ENCODE peak calls at places on chromosome 22, in ten cellular contexts. One of them, this sample, is unnamed.

GRCh38 chr22:38758276-38758945 is 2.6 kb upstream of the SUN2 start:
- DNase-seq in fibroblast of villous mesenchyme: no peak
- DNase-seq in right lobe of liver: no peak
- DNase-seq in PC-9: no peak
- DNase-seq in IMR-90: no peak
- DNase-seq in body of pancreas: no peak
- DNase-seq in fibroblast of pulmonary artery: no peak
- DNase-seq in A673: no peak
- DNase-seq in lower lobe of right lung: no peak
- DNase-seq in dorsolateral prefrontal cortex: no peak
- DNase-seq in this sample: no peak

GRCh38 chr22:28589102-28589501 is 90.5 kb downstream of the TTC28 start:
- DNase-seq in fibroblast of villous mesenchyme: no peak
- DNase-seq in right lobe of liver: no peak
- DNase-seq in PC-9: no peak
- DNase-seq in IMR-90: no peak
- DNase-seq in body of pancreas: no peak
- DNase-seq in fibroblast of pulmonary artery: no peak
- DNase-seq in A673: no peak
- DNase-seq in lower lobe of right lung: no peak
- DNase-seq in dorsolateral prefrontal cortex: no peak
- DNase-seq in this sample: no peak

GRCh38 chr22:40329021-40329456 is 17.3 kb upstream of the ADSL start:
- DNase-seq in fibroblast of villous mesenchyme: no peak
- DNase-seq in right lobe of liver: no peak
- DNase-seq in PC-9: no peak
- DNase-seq in IMR-90: no peak
- DNase-seq in body of pancreas: no peak
- DNase-seq in fibroblast of pulmonary artery: no peak
- DNase-seq in A673: no peak
- DNase-seq in lower lobe of right lung: no peak
- DNase-seq in dorsolateral prefrontal cortex: no peak
- DNase-seq in this sample: no peak

GRCh38 chr22:45867906-45868555 is 108.9 kb downstream of the WNT7B start:
- DNase-seq in fibroblast of villous mesenchyme: no peak
- DNase-seq in right lobe of liver: no peak
- DNase-seq in PC-9: no peak
- DNase-seq in IMR-90: no peak
- DNase-seq in body of pancreas: no peak
- DNase-seq in fibroblast of pulmonary artery: no peak
- DNase-seq in A673: no peak
- DNase-seq in lower lobe of right lung: no peak
- DNase-seq in dorsolateral prefrontal cortex: no peak
- DNase-seq in this sample: no peak

GRCh38 chr22:47090591-47091240 is 328.3 kb downstream of the TBC1D22A start:
- DNase-seq in fibroblast of villous mesenchyme: peak
- DNase-seq in right lobe of liver: no peak
- DNase-seq in PC-9: peak
- DNase-seq in IMR-90: peak
- DNase-seq in body of pancreas: no peak
- DNase-seq in fibroblast of pulmonary artery: peak
- DNase-seq in A673: peak
- DNase-seq in lower lobe of right lung: no peak
- DNase-seq in dorsolateral prefrontal cortex: no peak
- DNase-seq in this sample: peak

GRCh38 chr22:49657275-49657973 is 170.2 kb downstream of the BRD1 start:
- DNase-seq in fibroblast of villous mesenchyme: no peak
- DNase-seq in right lobe of liver: peak
- DNase-seq in PC-9: no peak
- DNase-seq in IMR-90: no peak
- DNase-seq in body of pancreas: peak
- DNase-seq in fibroblast of pulmonary artery: no peak
- DNase-seq in A673: no peak
- DNase-seq in lower lobe of right lung: peak
- DNase-seq in dorsolateral prefrontal cortex: no peak
- DNase-seq in this sample: no peak

GRCh38 chr22:19851291-19852176 is 3.1 kb downstream of the GNB1L start:
- DNase-seq in fibroblast of villous mesenchyme: no peak
- DNase-seq in right lobe of liver: no peak
- DNase-seq in PC-9: no peak
- DNase-seq in IMR-90: no peak
- DNase-seq in body of pancreas: no peak
- DNase-seq in fibroblast of pulmonary artery: no peak
- DNase-seq in A673: no peak
- DNase-seq in lower lobe of right lung: peak
- DNase-seq in dorsolateral prefrontal cortex: no peak
- DNase-seq in this sample: no peak

GRCh38 chr22:19962909-19963806 is 21.5 kb upstream of the TXNRD2 start:
- DNase-seq in fibroblast of villous mesenchyme: peak
- DNase-seq in right lobe of liver: peak
- DNase-seq in PC-9: peak
- DNase-seq in IMR-90: peak
- DNase-seq in body of pancreas: peak
- DNase-seq in fibroblast of pulmonary artery: peak
- DNase-seq in A673: no peak
- DNase-seq in lower lobe of right lung: peak
- DNase-seq in dorsolateral prefrontal cortex: no peak
- DNase-seq in this sample: no peak

DNA sequence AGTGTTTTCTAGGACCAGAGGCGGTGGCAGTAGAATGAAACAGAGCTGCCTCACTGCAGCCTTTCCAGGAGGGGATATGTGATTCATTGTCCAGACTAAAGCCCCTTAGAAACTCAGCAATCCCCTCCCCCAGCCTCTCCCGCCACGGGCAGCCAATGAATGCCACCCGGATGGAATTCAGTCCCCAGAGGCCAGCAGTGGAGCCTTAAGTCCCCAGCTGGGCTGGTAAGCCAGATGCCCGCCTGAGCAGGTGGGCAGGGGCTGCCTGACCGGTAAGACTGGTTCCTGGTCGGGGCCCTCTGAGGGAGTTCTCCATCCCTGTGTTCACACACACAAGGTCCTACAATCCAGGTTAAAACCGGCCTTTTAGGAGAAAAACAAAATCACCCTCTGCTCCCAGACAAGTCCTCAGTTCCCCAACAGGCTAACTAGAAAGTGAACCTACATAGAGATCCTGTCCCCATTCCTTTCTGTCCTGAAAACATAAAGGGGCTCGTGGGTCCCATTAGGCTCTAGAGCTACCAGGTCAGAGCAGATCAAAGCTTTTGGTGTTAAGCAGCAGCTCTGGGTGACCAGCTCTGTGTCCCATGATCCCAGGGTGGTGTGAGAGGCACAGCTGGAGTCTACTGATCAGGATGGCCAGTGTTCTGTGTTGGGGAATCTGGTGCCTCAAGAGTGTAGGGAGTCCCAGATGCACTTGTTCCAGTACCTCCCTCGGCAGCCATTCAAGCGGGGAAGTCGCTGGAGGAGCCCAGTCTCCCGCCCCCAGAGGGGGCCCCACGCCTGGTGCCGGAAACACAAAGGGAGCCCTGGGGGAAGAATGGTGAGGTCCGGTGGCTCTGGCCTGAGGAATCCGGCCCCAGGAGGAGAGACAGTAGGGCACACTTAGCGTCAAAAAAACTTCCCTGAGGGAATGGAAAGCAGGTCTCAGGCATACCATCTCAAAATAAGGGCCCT is 2.6 kb downstream of the PATZ1 start:
- DNase-seq in fibroblast of villous mesenchyme: peak
- DNase-seq in right lobe of liver: peak
- DNase-seq in PC-9: peak
- DNase-seq in IMR-90: peak
- DNase-seq in body of pancreas: peak
- DNase-seq in fibroblast of pulmonary artery: peak
- DNase-seq in A673: peak
- DNase-seq in lower lobe of right lung: peak
- DNase-seq in dorsolateral prefrontal cortex: peak
- DNase-seq in this sample: peak
- H3K4me3 ChIP-seq in fibroblast of villous mesenchyme: peak
- H3K4me3 ChIP-seq in right lobe of liver: peak
- H3K4me3 ChIP-seq in PC-9: peak
- H3K4me3 ChIP-seq in IMR-90: peak
- H3K4me3 ChIP-seq in body of pancreas: no peak
- H3K4me3 ChIP-seq in fibroblast of pulmonary artery: peak
- H3K4me3 ChIP-seq in A673: peak
- H3K4me3 ChIP-seq in lower lobe of right lung: peak
- H3K4me3 ChIP-seq in dorsolateral prefrontal cortex: peak
- H3K4me3 ChIP-seq in this sample: peak

GRCh38 chr22:35230417-35230816 is 26.9 kb upstream of the HMGXB4 start:
- DNase-seq in fibroblast of villous mesenchyme: no peak
- DNase-seq in right lobe of liver: no peak
- DNase-seq in PC-9: no peak
- DNase-seq in IMR-90: no peak
- DNase-seq in body of pancreas: no peak
- DNase-seq in fibroblast of pulmonary artery: no peak
- DNase-seq in A673: no peak
- DNase-seq in lower lobe of right lung: no peak
- DNase-seq in dorsolateral prefrontal cortex: no peak
- DNase-seq in this sample: no peak

GRCh38 chr22:35227248-35227647 is 30.0 kb upstream of the HMGXB4 start:
- DNase-seq in fibroblast of villous mesenchyme: no peak
- DNase-seq in right lobe of liver: no peak
- DNase-seq in PC-9: no peak
- DNase-seq in IMR-90: no peak
- DNase-seq in body of pancreas: no peak
- DNase-seq in fibroblast of pulmonary artery: no peak
- DNase-seq in A673: no peak
- DNase-seq in lower lobe of right lung: no peak
- DNase-seq in dorsolateral prefrontal cortex: no peak
- DNase-seq in this sample: no peak

GRCh38 chr22:35231585-35232084 is 25.7 kb upstream of the HMGXB4 start:
- DNase-seq in fibroblast of villous mesenchyme: peak
- DNase-seq in right lobe of liver: peak
- DNase-seq in PC-9: peak
- DNase-seq in IMR-90: peak
- DNase-seq in body of pancreas: peak
- DNase-seq in fibroblast of pulmonary artery: peak
- DNase-seq in A673: peak
- DNase-seq in lower lobe of right lung: peak
- DNase-seq in dorsolateral prefrontal cortex: peak
- DNase-seq in this sample: peak

GRCh38 chr22:35230839-35231584 is 26.3 kb upstream of the HMGXB4 start:
- DNase-seq in fibroblast of villous mesenchyme: no peak
- DNase-seq in right lobe of liver: no peak
- DNase-seq in PC-9: peak
- DNase-seq in IMR-90: no peak
- DNase-seq in body of pancreas: no peak
- DNase-seq in fibroblast of pulmonary artery: no peak
- DNase-seq in A673: peak
- DNase-seq in lower lobe of right lung: no peak
- DNase-seq in dorsolateral prefrontal cortex: no peak
- DNase-seq in this sample: no peak

DNA sequence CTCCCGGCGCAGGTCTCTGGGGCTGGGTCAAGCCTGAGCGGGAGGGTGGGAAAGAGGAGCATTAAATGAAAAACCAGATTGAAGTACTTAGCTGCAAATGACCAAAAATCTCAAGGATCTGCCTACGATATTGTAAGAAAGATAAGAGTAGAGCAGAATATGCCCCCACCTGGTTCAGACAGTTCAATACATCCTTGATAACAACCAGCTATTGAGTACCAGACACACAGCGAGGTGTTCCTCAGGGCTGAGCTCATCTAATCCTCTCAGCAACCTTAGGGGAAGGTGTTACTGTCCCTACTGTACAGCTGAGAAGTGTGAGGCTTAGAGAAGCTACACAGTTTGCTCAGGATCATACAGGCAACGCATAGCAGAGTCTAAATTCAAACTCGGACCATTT is 27.4 kb upstream of the HMGXB4 start:
- DNase-seq in fibroblast of villous mesenchyme: no peak
- DNase-seq in right lobe of liver: no peak
- DNase-seq in PC-9: no peak
- DNase-seq in IMR-90: no peak
- DNase-seq in body of pancreas: no peak
- DNase-seq in fibroblast of pulmonary artery: no peak
- DNase-seq in A673: no peak
- DNase-seq in lower lobe of right lung: no peak
- DNase-seq in dorsolateral prefrontal cortex: no peak
- DNase-seq in this sample: no peak
- TF ChIP-seq CTCF in fibroblast of villous mesenchyme: no peak
- TF ChIP-seq CTCF in right lobe of liver: no peak
- TF ChIP-seq CTCF in PC-9: no peak
- TF ChIP-seq CTCF in IMR-90: no peak
- TF ChIP-seq CTCF in body of pancreas: no peak
- TF ChIP-seq CTCF in fibroblast of pulmonary artery: no peak
- TF ChIP-seq CTCF in A673: no peak
- TF ChIP-seq CTCF in lower lobe of right lung: no peak
- TF ChIP-seq CTCF in dorsolateral prefrontal cortex: no peak
- TF ChIP-seq CTCF in this sample: no peak

GRCh38 chr22:26656896-26657851 is at the start of gene MIAT:
- DNase-seq in fibroblast of villous mesenchyme: peak
- DNase-seq in right lobe of liver: peak
- DNase-seq in PC-9: no peak
- DNase-seq in IMR-90: peak
- DNase-seq in body of pancreas: peak
- DNase-seq in fibroblast of pulmonary artery: no peak
- DNase-seq in A673: peak
- DNase-seq in lower lobe of right lung: peak
- DNase-seq in dorsolateral prefrontal cortex: peak
- DNase-seq in this sample: no peak
- H3K4me3 ChIP-seq in fibroblast of villous mesenchyme: peak
- H3K4me3 ChIP-seq in right lobe of liver: no peak
- H3K4me3 ChIP-seq in PC-9: peak
- H3K4me3 ChIP-seq in IMR-90: peak
- H3K4me3 ChIP-seq in body of pancreas: no peak
- H3K4me3 ChIP-seq in fibroblast of pulmonary artery: peak
- H3K4me3 ChIP-seq in A673: peak
- H3K4me3 ChIP-seq in lower lobe of right lung: peak
- H3K4me3 ChIP-seq in dorsolateral prefrontal cortex: peak
- H3K4me3 ChIP-seq in this sample: peak

GRCh38 chr22:22878211-22878570 is 9.4 kb upstream of the IGLL5 start:
- DNase-seq in fibroblast of villous mesenchyme: no peak
- DNase-seq in right lobe of liver: no peak
- DNase-seq in PC-9: no peak
- DNase-seq in IMR-90: no peak
- DNase-seq in body of pancreas: no peak
- DNase-seq in fibroblast of pulmonary artery: no peak
- DNase-seq in A673: no peak
- DNase-seq in lower lobe of right lung: no peak
- DNase-seq in dorsolateral prefrontal cortex: no peak
- DNase-seq in this sample: no peak

GRCh38 chr22:22878801-22879674 is 8.6 kb upstream of the IGLL5 start:
- DNase-seq in fibroblast of villous mesenchyme: no peak
- DNase-seq in right lobe of liver: no peak
- DNase-seq in PC-9: no peak
- DNase-seq in IMR-90: no peak
- DNase-seq in body of pancreas: no peak
- DNase-seq in fibroblast of pulmonary artery: no peak
- DNase-seq in A673: no peak
- DNase-seq in lower lobe of right lung: no peak
- DNase-seq in dorsolateral prefrontal cortex: no peak
- DNase-seq in this sample: no peak

GRCh38 chr22:22880645-22881044 is 7.0 kb upstream of the IGLL5 start:
- DNase-seq in fibroblast of villous mesenchyme: no peak
- DNase-seq in right lobe of liver: no peak
- DNase-seq in PC-9: no peak
- DNase-seq in IMR-90: no peak
- DNase-seq in body of pancreas: no peak
- DNase-seq in fibroblast of pulmonary artery: no peak
- DNase-seq in A673: no peak
- DNase-seq in lower lobe of right lung: no peak
- DNase-seq in dorsolateral prefrontal cortex: no peak
- DNase-seq in this sample: no peak

GRCh38 chr22:22879675-22880029 is 8.0 kb upstream of the IGLL5 start:
- DNase-seq in fibroblast of villous mesenchyme: no peak
- DNase-seq in right lobe of liver: no peak
- DNase-seq in PC-9: no peak
- DNase-seq in IMR-90: no peak
- DNase-seq in body of pancreas: no peak
- DNase-seq in fibroblast of pulmonary artery: no peak
- DNase-seq in A673: no peak
- DNase-seq in lower lobe of right lung: no peak
- DNase-seq in dorsolateral prefrontal cortex: no peak
- DNase-seq in this sample: no peak

DNA sequence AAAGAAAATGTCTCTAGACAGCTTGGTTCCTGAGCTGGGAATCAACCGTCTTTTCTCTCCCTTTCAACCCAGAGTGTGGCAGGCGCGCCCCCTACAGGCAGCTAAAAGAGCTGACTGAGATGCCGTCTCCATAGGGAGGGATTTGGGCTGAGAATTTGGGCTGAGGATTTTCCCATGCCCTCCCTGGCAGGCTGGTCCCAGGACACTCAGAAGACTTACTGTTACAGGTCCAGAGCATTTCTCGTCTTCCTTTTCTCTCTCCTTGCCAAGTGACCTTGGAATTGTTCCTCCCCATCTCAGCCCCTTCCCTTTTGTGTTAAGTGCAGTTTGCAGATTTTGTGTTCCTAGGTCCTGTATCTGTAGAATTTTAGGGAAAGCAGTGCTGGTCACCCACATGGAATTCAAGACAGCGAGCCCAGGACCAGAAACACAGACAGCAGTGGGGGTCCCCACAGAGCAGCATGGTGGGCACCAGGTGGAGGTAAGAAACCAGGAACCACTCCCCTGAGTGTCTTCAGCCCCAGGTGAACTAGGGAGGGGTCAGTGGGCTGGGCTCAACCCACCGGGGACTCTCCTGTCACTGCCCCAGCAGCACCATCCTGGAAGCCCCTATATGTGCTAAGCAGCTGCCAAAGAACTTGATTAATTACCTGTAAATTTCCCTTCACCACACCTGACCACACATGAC is 9.9 kb upstream of the IGLL5 start:
- DNase-seq in fibroblast of villous mesenchyme: peak
- DNase-seq in right lobe of liver: peak
- DNase-seq in PC-9: peak
- DNase-seq in IMR-90: peak
- DNase-seq in body of pancreas: peak
- DNase-seq in fibroblast of pulmonary artery: peak
- DNase-seq in A673: peak
- DNase-seq in lower lobe of right lung: no peak
- DNase-seq in dorsolateral prefrontal cortex: peak
- DNase-seq in this sample: peak
- TF ChIP-seq CTCF in fibroblast of villous mesenchyme: peak
- TF ChIP-seq CTCF in right lobe of liver: peak
- TF ChIP-seq CTCF in PC-9: peak
- TF ChIP-seq CTCF in IMR-90: peak
- TF ChIP-seq CTCF in body of pancreas: peak
- TF ChIP-seq CTCF in fibroblast of pulmonary artery: peak
- TF ChIP-seq CTCF in A673: peak
- TF ChIP-seq CTCF in lower lobe of right lung: peak
- TF ChIP-seq CTCF in dorsolateral prefrontal cortex: peak
- TF ChIP-seq CTCF in this sample: peak